ENCODE peak calls at places on chromosomes 12 and 14, in seven cellular contexts. U, Q, T, F, A, K and J are unnamed samples.

GRCh38 chr14:63432228-63432627 is 110.9 kb downstream of the PPP2R5E start:
- DNase-seq in U (no peak), Q (no peak), T (no peak), F (no peak), A (no peak), K (no peak), J (no peak)

GRCh38 chr14:98953544-98954346 is 318.3 kb downstream of the BCL11B start:
- DNase-seq in U (no peak), Q (no peak), T (peak), F (no peak), A (no peak), K (no peak), J (peak)

GRCh38 chr14:51957950-51958349 is 31.4 kb upstream of the RTRAF start:
- DNase-seq in U (no peak), Q (no peak), T (no peak), F (no peak), A (no peak), K (no peak), J (peak)

GRCh38 chr12:110796952-110797351 is 49.8 kb upstream of the CCDC63 start:
- DNase-seq in U (no peak), Q (no peak), T (no peak), F (no peak), A (no peak), K (no peak), J (peak)

GRCh38 chr12:132162508-132163031 is 18.3 kb downstream of the NOC4L start:
- DNase-seq in U (no peak), Q (no peak), T (peak), F (no peak), A (no peak), K (no peak), J (peak)

GRCh38 chr12:94277426-94278000 is 129.1 kb downstream of the PLXNC1 start:
- DNase-seq in U (no peak), Q (no peak), T (no peak), F (no peak), A (no peak), K (no peak), J (no peak)

GRCh38 chr14:39396448-39396847 is 35.8 kb downstream of the FBXO33 start:
- DNase-seq in U (no peak), Q (no peak), T (no peak), F (no peak), A (no peak), K (no peak), J (peak)

GRCh38 chr14:100587763-100588411 is 670 bp upstream of the BEGAIN start:
- DNase-seq in U (no peak), Q (no peak), T (no peak), F (no peak), A (no peak), K (no peak), J (peak)

GRCh38 chr14:35826952-35827416 is 846 bp downstream of the BRMS1L start:
- DNase-seq in U (no peak), Q (no peak), T (no peak), F (no peak), A (no peak), K (no peak), J (peak)

GRCh38 chr12:68176252-68176651 is 16.7 kb upstream of the IFNG start:
- DNase-seq in U (no peak), Q (no peak), T (no peak), F (no peak), A (no peak), K (no peak), J (no peak)

GRCh38 chr12:51911307-51911706 is 4.0 kb downstream of the ACVRL1 start:
- DNase-seq in U (no peak), Q (no peak), T (no peak), F (no peak), A (no peak), K (no peak), J (no peak)

GRCh38 chr12:131672941-131673330 is 38.0 kb upstream of the SFSWAP start:
- DNase-seq in U (no peak), Q (no peak), T (no peak), F (no peak), A (no peak), K (peak), J (no peak)

GRCh38 chr14:93458234-93458633 is 27.5 kb downstream of the UNC79 start:
- DNase-seq in U (no peak), Q (no peak), T (no peak), F (no peak), A (no peak), K (no peak), J (no peak)

GRCh38 chr12:120849765-120850164 is 54.4 kb downstream of the SPPL3 start:
- DNase-seq in U (no peak), Q (no peak), T (no peak), F (no peak), A (no peak), K (no peak), J (peak)

GRCh38 chr12:102673606-102674005 is 193.2 kb upstream of the IGF1 start:
- DNase-seq in U (no peak), Q (no peak), T (no peak), F (no peak), A (no peak), K (no peak), J (no peak)

GRCh38 chr12:13100882-13101769 is 2.3 kb downstream of the GSG1 start:
- DNase-seq in U (peak), Q (peak), T (peak), F (peak), A (peak), K (peak), J (peak)

GRCh38 chr12:110532644-110533043 is 30.5 kb downstream of the RAD9B start:
- DNase-seq in U (no peak), Q (no peak), T (no peak), F (no peak), A (no peak), K (no peak), J (no peak)

GRCh38 chr14:103521438-103521961 is 1.1 kb downstream of the CKB start:
- DNase-seq in U (no peak), Q (no peak), T (no peak), F (no peak), A (no peak), K (no peak), J (peak)